ENCODE peak calls at places on chromosomes 3 and 15, in four cellular contexts. I is OCI-LY7, X is dorsolateral prefrontal cortex, P is activated B cell treated with CpG ODN at 0.5 μM for 24 hours. S is an unnamed sample.

GRCh38 chr15:33994005-33994615 is 25.8 kb downstream of the CHRM5 start:
- DNase-seq in I (peak; percentile 39), X (no peak), P (no peak), S (no peak)

GRCh38 chr3:20575153-20575552 is 389.1 kb upstream of the SGO1 start:
- DNase-seq in I (no peak), X (no peak), P (no peak), S (no peak)

GRCh38 chr3:50189989-50190388 is 1.4 kb upstream of the GNAT1 start:
- DNase-seq in I (no peak), X (no peak), P (no peak), S (no peak)

GRCh38 chr3:71219744-71220638 is 363.5 kb downstream of the FOXP1 start:
- DNase-seq in I (no peak), X (no peak), P (no peak), S (no peak)

GRCh38 chr15:66389859-66390382 is 3.2 kb downstream of the MAP2K1 start:
- DNase-seq in I (peak; percentile 26), X (no peak), P (no peak), S (no peak)

GRCh38 chr3:31765856-31766255 is 215.2 kb downstream of the OSBPL10 start:
- DNase-seq in I (no peak), X (no peak), P (no peak), S (no peak)

GRCh38 chr3:127174715-127175140 is 18.2 kb upstream of the PRR23E start:
- DNase-seq in I (no peak), X (no peak), P (no peak), S (no peak)

GRCh38 chr15:23566070-23567050 is 886 bp downstream of the MKRN3 start:
- DNase-seq in I (no peak), X (peak; percentile 60), P (no peak), S (no peak)

GRCh38 chr15:100335335-100335999 is 6.3 kb downstream of the ADAMTS17 start:
- DNase-seq in I (no peak), X (no peak), P (no peak), S (no peak)

GRCh38 chr3:98961161-98962155 is 60.0 kb upstream of the DCBLD2 start:
- DNase-seq in I (no peak), X (no peak), P (no peak), S (no peak)

GRCh38 chr3:43883729-43884396 is 193.1 kb downstream of the ABHD5 start:
- DNase-seq in I (no peak), X (no peak), P (no peak), S (no peak)

GRCh38 chr15:72778796-72779195 is 4.8 kb downstream of the ADPGK start:
- DNase-seq in I (no peak), X (no peak), P (no peak), S (no peak)

GRCh38 chr3:190132376-190132775 is 11.7 kb upstream of the P3H2 start:
- DNase-seq in I (no peak), X (no peak), P (no peak), S (no peak)

GRCh38 chr3:134600685-134601502 is 49.9 kb downstream of the KY start:
- DNase-seq in I (peak; percentile 57), X (peak; percentile 55), P (peak; percentile 30), S (peak; percentile 86)

GRCh38 chr3:33063651-33064051 is 33.3 kb downstream of the GLB1 start:
- DNase-seq in I (peak; percentile 60), X (no peak), P (no peak), S (no peak)

GRCh38 chr15:42066764-42067415 is 27.5 kb downstream of the PLA2G4D start:
- DNase-seq in I (no peak), X (no peak), P (no peak), S (peak; percentile 52)

GRCh38 chr3:55629432-55629831 is 142.3 kb upstream of the WNT5A start:
- DNase-seq in I (no peak), X (peak; percentile 41), P (no peak), S (no peak)

GRCh38 chr3:124272611-124273151 is 280.8 kb upstream of the ROPN1 start:
- DNase-seq in I (no peak), X (no peak), P (no peak), S (no peak)

GRCh38 chr3:133676336-133677118 is 14.8 kb upstream of the TOPBP1 start:
- DNase-seq in I (no peak), X (no peak), P (no peak), S (no peak)

GRCh38 chr3:112448939-112449338 is 50.3 kb downstream of the BTLA start:
- DNase-seq in I (no peak), X (no peak), P (no peak), S (no peak)

GRCh38 chr3:69787436-69788168 is 48.3 kb downstream of the MITF start:
- DNase-seq in I (no peak), X (no peak), P (no peak), S (no peak)

GRCh38 chr3:32837789-32838188 is 20.0 kb downstream of the TRIM71 start:
- DNase-seq in I (no peak), X (no peak), P (no peak), S (no peak)

GRCh38 chr15:71250936-71251468 is 135.7 kb downstream of the THSD4 start:
- DNase-seq in I (no peak), X (no peak), P (no peak), S (no peak)

GRCh38 chr15:57245130-57245529 is 131.2 kb upstream of the CGNL1 start:
- DNase-seq in I (no peak), X (no peak), P (no peak), S (no peak)

GRCh38 chr3:14170569-14171159 is 7.7 kb downstream of the XPC start:
- DNase-seq in I (no peak), X (no peak), P (no peak), S (no peak)

GRCh38 chr15:97545799-97546198 is 414.7 kb upstream of the ARRDC4 start:
- DNase-seq in I (no peak), X (no peak), P (no peak), S (no peak)

GRCh38 chr15:35479423-35479822 is 66.5 kb downstream of the DPH6 start:
- DNase-seq in I (no peak), X (no peak), P (no peak), S (no peak)

GRCh38 chr3:110419571-110419970 is 652.0 kb upstream of the NECTIN3 start:
- DNase-seq in I (no peak), X (no peak), P (no peak), S (no peak)

GRCh38 chr3:49930922-49931321 is 1.3 kb upstream of the MON1A start:
- DNase-seq in I (peak; percentile 75), X (no peak), P (no peak), S (no peak)

GRCh38 chr15:41183580-41183979 is 47.0 kb downstream of the EXD1 start:
- DNase-seq in I (no peak), X (no peak), P (no peak), S (no peak)

GRCh38 chr3:43523454-43524053 is 98.3 kb downstream of the ANO10 start:
- DNase-seq in I (no peak), X (no peak), P (no peak), S (no peak)

GRCh38 chr3:136624894-136625815 is 127.0 kb downstream of the STAG1 start:
- DNase-seq in I (no peak), X (no peak), P (no peak), S (no peak)

GRCh38 chr15:42279234-42279723 is 6.0 kb upstream of the TMEM87A start:
- DNase-seq in I (no peak), X (no peak), P (no peak), S (no peak)

GRCh38 chr3:107523361-107524213 is 825 bp downstream of the BBX start:
- DNase-seq in I (peak; percentile 67), X (no peak), P (peak; percentile 68), S (peak; percentile 75)

GRCh38 chr15:80118956-80119355 is 33.8 kb upstream of the FAH start:
- DNase-seq in I (no peak), X (no peak), P (no peak), S (no peak)

GRCh38 chr3:121660356-121661171 is at the start of gene HCLS1:
- DNase-seq in I (peak; percentile 89), X (no peak), P (peak; percentile 73), S (no peak)

GRCh38 chr15:68833734-68834334 is 13.1 kb upstream of the ANP32A start:
- DNase-seq in I (peak; percentile 97), X (no peak), P (no peak), S (no peak)

GRCh38 chr3:123733805-123734526 is 149.1 kb upstream of the HACD2 start:
- DNase-seq in I (no peak), X (no peak), P (no peak), S (no peak)

GRCh38 chr3:174620138-174620537 is 239.0 kb upstream of the NAALADL2 start:
- DNase-seq in I (no peak), X (no peak), P (no peak), S (no peak)
- TF ChIP-seq CTCF in I (peak; percentile 37), X (no peak), P (no peak), S (peak; percentile 63)

GRCh38 chr15:88309363-88309762 is 52.8 kb upstream of the NTRK3 start:
- DNase-seq in I (no peak), X (no peak), P (no peak), S (no peak)
- TF ChIP-seq CTCF in I (peak; percentile 38), X (no peak), P (no peak), S (no peak)

DNA sequence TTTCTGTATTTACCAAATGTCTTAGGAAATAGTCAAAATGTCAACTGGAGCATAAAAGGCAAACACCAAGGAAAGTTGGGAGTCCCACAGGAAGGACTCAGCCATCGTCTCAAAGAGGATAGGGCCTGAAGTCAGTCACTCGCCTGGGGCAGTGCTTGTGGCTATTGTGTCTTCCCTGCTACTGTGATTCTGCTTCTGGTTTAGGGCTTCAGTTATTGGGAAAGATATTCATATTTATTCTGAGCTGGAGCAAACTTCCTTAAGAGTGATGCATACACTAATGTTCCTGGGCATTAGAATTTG is 118.1 kb downstream of the EDEM1 start:
- DNase-seq in I (no peak), X (no peak), P (no peak), S (no peak)
- TF ChIP-seq CTCF in I (peak; percentile 47), X (no peak), P (no peak), S (no peak)

GRCh38 chr3:182618085-182618732 is 175.1 kb upstream of the ATP11B start:
- DNase-seq in I (peak; percentile 77), X (no peak), P (no peak), S (no peak)
- TF ChIP-seq CTCF in I (peak; percentile 96), X (peak; percentile 36), P (no peak), S (peak; percentile 84)

GRCh38 chr3:183591881-183592521 is 36.5 kb upstream of the KLHL6 start:
- DNase-seq in I (peak; percentile 95), X (no peak), P (no peak), S (no peak)
- TF ChIP-seq CTCF in I (peak; percentile 90), X (peak; percentile 20), P (peak; percentile 42), S (peak; percentile 36)

GRCh38 chr3:185423178-185423577 is 60.2 kb downstream of the MAP3K13 start:
- DNase-seq in I (peak; percentile 10), X (no peak), P (no peak), S (no peak)
- TF ChIP-seq CTCF in I (no peak), X (no peak), P (no peak), S (no peak)